ENCODE peak calls at places on chromosomes 5 and 9, in ten cellular contexts. R is Calu3; C is breast epithelium; F is substantia nigra; G is osteocyte; N is stimulated activated CD8-positive, alpha-beta memory T cell treated with anti-CD3 and anti-CD28 coated beads, Interleukin-7, amount 100 ng/mL, for 1 hour; K is SK-N-DZ; B is left colon; S is adipocyte; W is kidney tubule cell. V is an unnamed sample.

GRCh38 chr5:123582570-123583293 is 70.8 kb downstream of the CSNK1G3 start:
- DNase-seq in S (no peak), K (no peak), F (no peak), R (no peak), C (no peak), B (no peak), N (no peak), G (no peak), W (peak; percentile 52), V (peak; percentile 8)

GRCh38 chr9:127903557-127904475 is 4.4 kb upstream of the ST6GALNAC6 start:
- DNase-seq in K (peak; percentile 72), W (peak; percentile 39), S (no peak), G (no peak), C (no peak), F (no peak), B (peak; percentile 95), R (no peak), N (peak; percentile 55), V (peak; percentile 52)

GRCh38 chr5:112738180-112738560 is 485 bp downstream of the APC start:
- DNase-seq in B (no peak), R (peak; percentile 11), S (peak; percentile 25), N (no peak), W (peak; percentile 13), C (no peak), G (no peak), K (peak; percentile 40), F (peak; percentile 18), V (no peak)

GRCh38 chr9:128762664-128763449 is 8.9 kb downstream of the ZER1 start:
- DNase-seq in B (no peak), K (no peak), C (no peak), F (no peak), G (no peak), R (no peak), S (no peak), W (no peak), N (no peak), V (peak; percentile 78)

GRCh38 chr9:95003694-95004451 is 277.4 kb downstream of the AOPEP start:
- DNase-seq in G (peak; percentile 88), S (peak; percentile 81), W (peak; percentile 72), C (no peak), R (peak; percentile 58), B (peak; percentile 65), F (no peak), N (no peak), K (peak; percentile 60), V (peak; percentile 56)

GRCh38 chr5:14210729-14211128 is 67.6 kb downstream of the TRIO start:
- DNase-seq in N (no peak), K (no peak), W (no peak), F (no peak), R (no peak), B (no peak), C (no peak), S (no peak), G (no peak), V (no peak)

GRCh38 chr9:136808075-136808780 is 480 bp downstream of the RABL6 start:
- DNase-seq in S (peak; percentile 59), R (peak; percentile 32), N (peak; percentile 19), W (peak; percentile 47), C (peak; percentile 51), K (no peak), F (peak; percentile 50), G (no peak), B (no peak), V (peak; percentile 17)

GRCh38 chr5:106843812-106844416 is 826.8 kb downstream of the EFNA5 start:
- DNase-seq in B (no peak), N (no peak), G (no peak), W (peak; percentile 40), R (peak; percentile 28), S (no peak), F (no peak), K (peak; percentile 11), C (no peak), V (peak; percentile 23)

GRCh38 chr5:71938886-71939285 is 168.4 kb upstream of the MAP1B start:
- DNase-seq in R (peak; percentile 78), W (peak; percentile 95), K (peak; percentile 71), N (no peak), C (peak; percentile 66), B (peak; percentile 78), F (no peak), S (no peak), G (no peak), V (peak; percentile 84)

GRCh38 chr5:124922255-124922975 is 176.0 kb upstream of the ZNF608 start:
- DNase-seq in G (no peak), N (no peak), K (no peak), B (peak; percentile 45), S (no peak), C (no peak), F (no peak), R (no peak), W (no peak), V (no peak)

GRCh38 chr5:151570058-151570457 is 21.1 kb downstream of the FAT2 start:
- DNase-seq in B (no peak), F (no peak), G (no peak), C (no peak), S (no peak), N (no peak), R (no peak), W (peak; percentile 76), K (no peak), V (no peak)

GRCh38 chr5:52725065-52725746 is 62.5 kb upstream of the ITGA1 start:
- DNase-seq in N (peak; percentile 19), B (peak; percentile 56), R (peak; percentile 54), W (peak; percentile 39), S (no peak), F (no peak), C (no peak), G (no peak), K (peak; percentile 70), V (peak; percentile 87)

GRCh38 chr9:131667576-131667975 is 72.3 kb downstream of the RAPGEF1 start:
- DNase-seq in F (no peak), W (peak; percentile 57), G (no peak), B (no peak), R (no peak), C (no peak), N (no peak), K (no peak), S (no peak), V (peak; percentile 22)

GRCh38 chr9:9791621-9792020 is 821.2 kb downstream of the PTPRD start:
- DNase-seq in G (no peak), W (peak; percentile 28), F (no peak), R (no peak), C (no peak), K (peak; percentile 2), S (peak; percentile 14), N (no peak), B (no peak), V (no peak)

GRCh38 chr9:95528908-95529502 is 12.2 kb upstream of the PTCH1 start:
- DNase-seq in G (no peak), B (no peak), W (no peak), N (no peak), R (no peak), S (no peak), C (no peak), K (no peak), F (no peak), V (no peak)

GRCh38 chr5:150624334-150625163 is 15.9 kb upstream of the SYNPO start:
- DNase-seq in S (peak; percentile 63), N (no peak), G (no peak), K (no peak), C (no peak), R (no peak), F (no peak), B (no peak), W (no peak), V (no peak)

GRCh38 chr5:174482549-174482948 is 241.8 kb upstream of the MSX2 start:
- DNase-seq in N (no peak), K (no peak), F (no peak), G (no peak), R (no peak), C (no peak), B (no peak), W (no peak), S (no peak), V (peak; percentile 42)

GRCh38 chr5:149162401-149163084 is 21.2 kb downstream of the ABLIM3 start:
- DNase-seq in W (peak; percentile 93), C (no peak), F (no peak), S (no peak), N (no peak), K (no peak), G (no peak), R (peak; percentile 72), B (no peak), V (no peak)

GRCh38 chr5:149656576-149657182 is 73.4 kb upstream of the PPARGC1B start:
- DNase-seq in B (peak; percentile 57), F (no peak), K (peak; percentile 61), N (no peak), S (no peak), W (peak; percentile 47), C (no peak), R (peak; percentile 71), G (no peak), V (peak; percentile 75)

GRCh38 chr9:86274821-86275643 is 7.3 kb downstream of the ISCA1 start:
- DNase-seq in G (no peak), N (no peak), B (no peak), C (no peak), R (no peak), F (no peak), S (no peak), K (no peak), W (no peak), V (no peak)